ENCODE peak calls at places on chromosomes 2 and 18, in five cellular contexts. A is left ventricle myocardium inferior, C is left lung, Z is astrocyte of the spinal cord, X is kidney epithelial cell. J is an unnamed sample.

GRCh38 chr2:135047295-135047694 is at the start of gene MAP3K19:
- DNase-seq in X (no peak), C (no peak), Z (no peak), A (no peak), J (no peak)

GRCh38 chr2:655626-656025 is 21.6 kb downstream of the TMEM18 start:
- DNase-seq in A (no peak), C (no peak), X (no peak), Z (no peak), J (peak)

GRCh38 chr2:123164216-123164615 is 860.9 kb upstream of the CNTNAP5 start:
- DNase-seq in C (no peak), X (no peak), A (no peak), Z (no peak), J (no peak)

GRCh38 chr2:7084601-7085000 is 167.4 kb downstream of the RNF144A start:
- DNase-seq in Z (peak), C (no peak), A (no peak), X (no peak), J (no peak)

GRCh38 chr2:113127646-113128385 is 418 bp downstream of the IL1RN start:
- DNase-seq in Z (no peak), X (no peak), A (no peak), C (no peak), J (no peak)

GRCh38 chr18:74645717-74646116 is 48.0 kb downstream of the ZNF407 start:
- DNase-seq in X (no peak), Z (peak), A (no peak), C (no peak), J (no peak)

GRCh38 chr2:202790676-202791075 is 80.9 kb downstream of the ICA1L start:
- DNase-seq in X (no peak), C (no peak), Z (no peak), A (no peak), J (no peak)

GRCh38 chr2:163877316-163877715 is 141.5 kb upstream of the FIGN start:
- DNase-seq in A (no peak), C (no peak), Z (peak), X (peak), J (no peak)

GRCh38 chr2:69358914-69359313 is 28.1 kb downstream of the GFPT1 start:
- DNase-seq in A (no peak), Z (no peak), X (no peak), C (no peak), J (no peak)

GRCh38 chr2:43344911-43345373 is 118.5 kb upstream of the ZFP36L2 start:
- DNase-seq in A (no peak), X (no peak), Z (no peak), C (no peak), J (no peak)

GRCh38 chr2:232139171-232139594 is 177.7 kb downstream of the DIS3L2 start:
- DNase-seq in X (no peak), Z (no peak), C (no peak), A (no peak), J (no peak)

GRCh38 chr2:99609851-99610381 is 120.1 kb upstream of the REV1 start:
- DNase-seq in X (no peak), Z (no peak), C (no peak), A (no peak), J (no peak)

GRCh38 chr18:79912994-79913831 is 38.2 kb downstream of the SLC66A2 start:
- DNase-seq in C (no peak), A (no peak), Z (no peak), X (no peak), J (peak)

GRCh38 chr2:80461505-80462197 is 157.1 kb upstream of the LRRTM1 start:
- DNase-seq in C (no peak), A (no peak), X (no peak), Z (no peak), J (no peak)

GRCh38 chr2:19021100-19021476 is 337.3 kb downstream of the OSR1 start:
- DNase-seq in X (peak), C (no peak), Z (peak), A (no peak), J (no peak)

GRCh38 chr2:20531633-20532262 is 84.9 kb downstream of the RHOB start:
- DNase-seq in Z (no peak), C (no peak), A (no peak), X (no peak), J (no peak)

GRCh38 chr2:128732976-128733431 is 414.3 kb upstream of the HS6ST1 start:
- DNase-seq in C (no peak), Z (peak), X (no peak), A (no peak), J (no peak)

GRCh38 chr2:70887550-70888229 is 48.0 kb upstream of the ATP6V1B1 start:
- DNase-seq in A (no peak), Z (no peak), X (no peak), C (no peak), J (peak)

GRCh38 chr2:61255580-61256437 is 93.8 kb downstream of the C2orf74 start:
- DNase-seq in X (peak), C (no peak), Z (peak), A (no peak), J (no peak)

GRCh38 chr2:85185431-85185940 is 52.3 kb downstream of the TCF7L1 start:
- DNase-seq in C (no peak), X (no peak), Z (no peak), A (no peak), J (no peak)

GRCh38 chr2:113784823-113785744 is 28.6 kb upstream of the SLC35F5 start:
- DNase-seq in A (no peak), X (no peak), Z (no peak), C (no peak), J (no peak)

GRCh38 chr2:27185331-27186026 is 26.4 kb upstream of the ATRAID start:
- DNase-seq in Z (no peak), C (peak), A (no peak), X (no peak), J (no peak)

GRCh38 chr2:64637931-64638330 is 15.8 kb downstream of the SERTAD2 start:
- DNase-seq in Z (no peak), C (no peak), X (no peak), A (no peak), J (no peak)

GRCh38 chr18:11570770-11571169 is 38.6 kb upstream of the SLC35G4 start:
- DNase-seq in Z (peak), A (no peak), X (no peak), C (no peak), J (no peak)

GRCh38 chr2:151237422-151238012 is 24.1 kb downstream of the RBM43 start:
- DNase-seq in Z (no peak), C (no peak), X (no peak), A (no peak), J (no peak)

GRCh38 chr18:55088000-55088401 is 128.7 kb upstream of the CCDC68 start:
- DNase-seq in X (no peak), A (no peak), Z (no peak), C (no peak), J (no peak)

GRCh38 chr18:9482790-9483189 is 7.5 kb downstream of the RALBP1 start:
- DNase-seq in X (no peak), Z (no peak), C (no peak), A (no peak), J (no peak)

GRCh38 chr18:27184115-27185024 is 738 bp downstream of the CHST9 start:
- DNase-seq in Z (no peak), X (no peak), A (no peak), C (no peak), J (no peak)

GRCh38 chr2:8558096-8558495 is 123.8 kb upstream of the ID2 start:
- DNase-seq in C (no peak), X (no peak), Z (no peak), A (peak), J (no peak)

GRCh38 chr2:184598313-184599053 is at the start of gene ZNF804A:
- DNase-seq in A (peak), C (peak), X (no peak), Z (peak), J (peak)

GRCh38 chr18:23077493-23078256 is 57.6 kb upstream of the CABLES1 start:
- DNase-seq in A (no peak), C (no peak), Z (peak), X (no peak), J (no peak)

GRCh38 chr18:23237524-23238151 is 102.4 kb downstream of the CABLES1 start:
- DNase-seq in C (peak), Z (peak), X (no peak), A (peak), J (no peak)

GRCh38 chr2:30421026-30421425 is 26.0 kb upstream of the LCLAT1 start:
- DNase-seq in A (no peak), Z (no peak), X (no peak), C (no peak), J (no peak)

GRCh38 chr2:201114350-201114749 is 1.6 kb upstream of the CFLAR start:
- DNase-seq in C (no peak), X (no peak), A (no peak), Z (no peak), J (no peak)

GRCh38 chr2:127034056-127034455 is 72.9 kb downstream of the BIN1 start:
- DNase-seq in A (no peak), Z (no peak), C (no peak), X (no peak), J (no peak)

GRCh38 chr2:101830555-101830954 is 133.0 kb downstream of the MAP4K4 start:
- DNase-seq in X (peak), Z (peak), C (no peak), A (no peak), J (no peak)

GRCh38 chr2:23378496-23378895 is 6.5 kb upstream of the KLHL29 start:
- DNase-seq in Z (no peak), X (no peak), A (no peak), C (no peak), J (no peak)

GRCh38 chr18:26574958-26575864 is 26.9 kb upstream of the KCTD1 start:
- DNase-seq in C (peak), A (peak), X (no peak), Z (peak), J (no peak)

GRCh38 chr18:31154186-31154585 is 8.5 kb downstream of the DSC1 start:
- DNase-seq in Z (no peak), C (no peak), X (no peak), A (no peak), J (no peak)
- TF ChIP-seq CTCF in Z (no peak), C (no peak), X (no peak), A (no peak), J (no peak)

GRCh38 chr2:221205103-221205502 is 367.0 kb downstream of the EPHA4 start:
- DNase-seq in Z (no peak), C (no peak), A (no peak), X (no peak), J (no peak)

GRCh38 chr2:221202431-221202830 is 369.7 kb downstream of the EPHA4 start:
- DNase-seq in C (no peak), X (no peak), A (no peak), Z (no peak), J (no peak)

GRCh38 chr2:221204699-221205098 is 367.4 kb downstream of the EPHA4 start:
- DNase-seq in X (no peak), Z (no peak), C (no peak), A (no peak), J (no peak)

GRCh38 chr2:221203846-221204245 is 368.3 kb downstream of the EPHA4 start:
- DNase-seq in Z (no peak), A (no peak), C (no peak), X (no peak), J (no peak)

DNA sequence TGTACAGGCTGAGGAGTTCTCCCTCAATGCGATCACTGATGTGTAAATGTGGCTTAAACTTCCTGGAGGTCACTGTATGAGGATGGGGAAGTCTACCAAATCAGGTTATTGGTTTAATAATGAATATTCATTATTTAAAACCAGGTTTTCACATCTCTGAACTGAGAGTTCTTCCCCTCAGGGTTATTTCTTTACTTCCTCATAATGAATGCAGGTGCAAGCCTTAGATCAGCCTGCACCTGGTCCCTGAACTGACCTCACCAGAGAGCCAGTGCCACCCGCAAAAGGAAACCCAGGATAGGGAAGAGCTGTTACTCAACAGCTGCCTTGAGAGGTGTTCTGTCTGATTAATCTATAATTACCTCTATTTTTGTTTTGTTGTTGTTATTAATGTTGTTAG is 369.0 kb downstream of the EPHA4 start:
- DNase-seq in A (no peak), C (no peak), Z (no peak), X (no peak), J (no peak)
- TF ChIP-seq CTCF in A (no peak), C (no peak), Z (no peak), X (no peak), J (no peak)

GRCh38 chr2:58448065-58448507 is 207.0 kb upstream of the FANCL start:
- DNase-seq in Z (peak), A (peak), C (peak), X (peak), J (no peak)
- TF ChIP-seq CTCF in Z (peak), A (peak), C (peak), X (peak), J (peak)

GRCh38 chr2:238651306-238652052 is 196.4 kb upstream of the TWIST2 start:
- DNase-seq in A (no peak), Z (no peak), C (no peak), X (no peak), J (peak)
- TF ChIP-seq CTCF in A (no peak), Z (no peak), C (no peak), X (no peak), J (no peak)

J was measured in type B pancreatic cell.